ENCODE peak calls at places on chromosomes 2 and 18, in six cellular contexts. H is GM12878, Y is K562, B is HCT116, W is HepG2, O is HEK293T. I is an unnamed sample.

GRCh38 chr2:39621596-39621995 is 44.1 kb upstream of the TMEM178A start:
- DNase-seq in H (no peak), Y (no peak), B (no peak), W (no peak), O (no peak), I (no peak)

GRCh38 chr2:217249086-217249485 is 389.2 kb upstream of the TNP1 start:
- DNase-seq in H (no peak), Y (no peak), B (no peak), W (no peak), O (no peak), I (no peak)

GRCh38 chr2:158702740-158703139 is 92.4 kb upstream of the DAPL1 start:
- DNase-seq in H (no peak), Y (no peak), B (no peak), W (no peak), O (no peak), I (no peak)

GRCh38 chr2:241505781-241506201 is 2.6 kb downstream of the STK25 start:
- DNase-seq in H (no peak), Y (no peak), B (no peak), W (no peak), O (no peak), I (no peak)

GRCh38 chr18:61609131-61609530 is 275.9 kb downstream of the CDH20 start:
- DNase-seq in H (no peak), Y (no peak), B (no peak), W (no peak), O (no peak), I (no peak)

GRCh38 chr2:182907081-182907830 is 40.8 kb upstream of the FRZB start:
- DNase-seq in H (no peak), Y (peak; percentile 52), B (no peak), W (no peak), O (no peak), I (peak; percentile 26)

GRCh38 chr2:25165992-25166618 is 2.3 kb downstream of the POMC start:
- DNase-seq in H (peak; percentile 49), Y (no peak), B (peak; percentile 35), W (peak; percentile 39), O (peak; percentile 30), I (peak; percentile 70)

GRCh38 chr2:236972491-236973379 is 113.0 kb upstream of the COPS8 start:
- DNase-seq in H (no peak), Y (no peak), B (no peak), W (peak; percentile 76), O (no peak), I (peak; percentile 39)

GRCh38 chr2:190407662-190408537 is at the start of gene MFSD6:
- DNase-seq in H (no peak), Y (peak; percentile 63), B (no peak), W (no peak), O (peak; percentile 50), I (peak; percentile 63)

GRCh38 chr2:54556659-54557121 is 100.6 kb downstream of the SPTBN1 start:
- DNase-seq in H (no peak), Y (no peak), B (no peak), W (no peak), O (no peak), I (no peak)

GRCh38 chr2:106581755-106582430 is 94.7 kb downstream of the CD8B2 start:
- DNase-seq in H (no peak), Y (peak; percentile 21), B (peak; percentile 45), W (peak; percentile 51), O (peak; percentile 75), I (peak; percentile 51)

GRCh38 chr2:109422758-109423500 is 190.8 kb downstream of the SEPTIN10 start:
- DNase-seq in H (no peak), Y (no peak), B (no peak), W (no peak), O (no peak), I (no peak)

GRCh38 chr2:38626326-38627031 is 23.8 kb upstream of the HNRNPLL start:
- DNase-seq in H (no peak), Y (no peak), B (no peak), W (no peak), O (no peak), I (no peak)

GRCh38 chr18:3264362-3264761 is 2.4 kb downstream of the MYL12B start:
- DNase-seq in H (no peak), Y (no peak), B (no peak), W (peak; percentile 71), O (no peak), I (no peak)

GRCh38 chr2:54941248-54941984 is 108.8 kb downstream of the RTN4 start:
- DNase-seq in H (no peak), Y (no peak), B (no peak), W (peak; percentile 54), O (no peak), I (no peak)

GRCh38 chr2:238631491-238632180 is 204.9 kb downstream of the ASB1 start:
- DNase-seq in H (no peak), Y (no peak), B (no peak), W (no peak), O (no peak), I (no peak)

GRCh38 chr2:133641497-133641896 is 73.2 kb upstream of the NCKAP5 start:
- DNase-seq in H (no peak), Y (no peak), B (peak; percentile 55), W (no peak), O (no peak), I (peak; percentile 14)

GRCh38 chr18:32879497-32879896 is 106.7 kb upstream of the KLHL14 start:
- DNase-seq in H (no peak), Y (no peak), B (no peak), W (peak; percentile 2), O (no peak), I (no peak)

GRCh38 chr18:43933177-43933576 is 655.9 kb upstream of the SYT4 start:
- DNase-seq in H (no peak), Y (no peak), B (no peak), W (no peak), O (no peak), I (no peak)

GRCh38 chr2:42937171-42937875 is 144.9 kb upstream of the HAAO start:
- DNase-seq in H (no peak), Y (no peak), B (no peak), W (no peak), O (no peak), I (no peak)

GRCh38 chr2:240963065-240963375 is 35.4 kb upstream of the SNED1 start:
- DNase-seq in H (no peak), Y (no peak), B (no peak), W (no peak), O (no peak), I (no peak)

GRCh38 chr2:218885981-218886447 is 5.4 kb downstream of the WNT10A start:
- DNase-seq in H (peak; percentile 98), Y (no peak), B (no peak), W (no peak), O (no peak), I (no peak)

GRCh38 chr2:169069341-169069740 is at the start of gene DHRS9:
- DNase-seq in H (no peak), Y (no peak), B (peak; percentile 79), W (no peak), O (no peak), I (no peak)

GRCh38 chr18:76405761-76406356 is 89.2 kb downstream of the ZNF516 start:
- DNase-seq in H (no peak), Y (peak; percentile 28), B (peak; percentile 27), W (peak; percentile 34), O (peak; percentile 8), I (peak; percentile 60)

GRCh38 chr2:154375625-154376020 is 322.9 kb upstream of the KCNJ3 start:
- DNase-seq in H (no peak), Y (no peak), B (peak; percentile 56), W (peak; percentile 54), O (peak; percentile 25), I (no peak)

GRCh38 chr2:162226836-162227235 is 16.4 kb downstream of the FAP start:
- DNase-seq in H (no peak), Y (no peak), B (no peak), W (no peak), O (no peak), I (no peak)

GRCh38 chr2:101190753-101191516 is 39.8 kb upstream of the TBC1D8 start:
- DNase-seq in H (no peak), Y (no peak), B (no peak), W (no peak), O (no peak), I (no peak)

GRCh38 chr18:58176915-58177717 is 133.1 kb downstream of the NEDD4L start:
- DNase-seq in H (no peak), Y (no peak), B (no peak), W (no peak), O (no peak), I (no peak)

GRCh38 chr2:10385501-10385900 is 62.6 kb downstream of the ODC1 start:
- DNase-seq in H (no peak), Y (no peak), B (no peak), W (no peak), O (no peak), I (no peak)

GRCh38 chr2:99940963-99941362 is 201.4 kb downstream of the AFF3 start:
- DNase-seq in H (no peak), Y (no peak), B (no peak), W (no peak), O (no peak), I (no peak)
- TF ChIP-seq SP1 in H (no peak), Y (no peak), B (no peak), W (no peak), O (no peak), I (no peak)

GRCh38 chr2:31267437-31268120 is 33.6 kb downstream of the EHD3 start:
- DNase-seq in H (no peak), Y (no peak), B (no peak), W (no peak), O (no peak), I (no peak)
- TF ChIP-seq SP1 in H (no peak), Y (no peak), B (no peak), W (no peak), O (no peak), I (no peak)

GRCh38 chr2:173991857-173992588 is 26.9 kb upstream of the SP3 start:
- DNase-seq in H (no peak), Y (no peak), B (no peak), W (no peak), O (no peak), I (no peak)

GRCh38 chr2:173989886-173990744 is 24.9 kb upstream of the SP3 start:
- DNase-seq in H (no peak), Y (peak; percentile 41), B (no peak), W (no peak), O (no peak), I (no peak)

GRCh38 chr2:173989160-173989885 is 24.1 kb upstream of the SP3 start:
- DNase-seq in H (no peak), Y (no peak), B (no peak), W (no peak), O (no peak), I (no peak)

GRCh38 chr2:173986805-173987204 is 21.6 kb upstream of the SP3 start:
- DNase-seq in H (no peak), Y (no peak), B (no peak), W (peak; percentile 69), O (no peak), I (no peak)

GRCh38 chr2:173990970-173991819 is 26.0 kb upstream of the SP3 start:
- DNase-seq in H (peak; percentile 87), Y (no peak), B (no peak), W (no peak), O (no peak), I (no peak)
- TF ChIP-seq SP1 in H (no peak), Y (no peak), B (no peak), W (no peak), O (no peak), I (no peak)

DNA sequence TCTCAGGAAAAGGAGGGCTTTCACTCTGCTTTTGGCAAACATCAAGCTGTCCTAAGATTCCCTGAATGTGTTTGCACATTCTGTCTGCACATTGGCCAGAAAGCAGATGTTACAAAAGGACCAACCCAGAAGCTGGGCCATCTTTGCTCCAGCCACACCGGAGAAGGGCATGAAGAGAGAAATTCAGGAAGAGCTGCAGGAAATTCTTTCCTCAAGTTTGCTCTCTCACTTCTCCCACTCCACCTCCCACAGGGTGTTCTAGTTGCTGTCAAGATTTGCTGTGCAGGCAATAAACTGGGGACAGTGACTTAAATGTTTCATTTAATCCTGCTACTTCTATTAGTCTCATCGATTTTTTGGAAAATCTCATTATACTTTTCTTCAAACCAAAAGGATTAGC is 137.7 kb upstream of the UNC80 start:
- DNase-seq in H (no peak), Y (no peak), B (no peak), W (no peak), O (no peak), I (no peak)
- TF ChIP-seq SP1 in H (no peak), Y (no peak), B (no peak), W (no peak), O (no peak), I (no peak)